ENCODE peak calls at places on chromosomes 16 and 17, in eight cellular contexts. S is fibroblast of mammary gland, T is AG10803, L is foreskin keratinocyte, N is endodermal cell, A is CD14-positive monocyte, P is B cell, D is foreskin fibroblast. C is an unnamed sample.
A peak's percentile ranks its signal among the peaks of the same experiment; 100 is the strongest.

GRCh38 chr16:15993946-15994665 is 44.7 kb downstream of the ABCC1 start:
- DNase-seq in S (peak; percentile 83), T (peak; percentile 64), L (no peak), N (no peak), A (no peak), P (no peak), D (no peak), C (no peak)

GRCh38 chr17:34542700-34543336 is 36.6 kb upstream of the TMEM132E start:
- DNase-seq in S (peak; percentile 14), T (peak; percentile 8), L (no peak), N (peak; percentile 90), A (no peak), P (peak; percentile 38), D (peak; percentile 9), C (no peak)

GRCh38 chr16:69131749-69132423 is 502 bp downstream of the CHTF8 start:
- DNase-seq in S (peak; percentile 78), T (peak; percentile 77), L (peak; percentile 55), N (peak; percentile 93), A (peak; percentile 56), P (peak; percentile 93), D (peak; percentile 82), C (no peak)

GRCh38 chr17:74499992-74500391 is 31.3 kb downstream of the CD300LB start:
- DNase-seq in S (no peak), T (no peak), L (no peak), N (no peak), A (no peak), P (no peak), D (no peak), C (no peak)

GRCh38 chr16:54985668-54986067 is 55.0 kb downstream of the IRX5 start:
- DNase-seq in S (no peak), T (no peak), L (no peak), N (no peak), A (no peak), P (no peak), D (no peak), C (no peak)

GRCh38 chr17:15261818-15262290 is 3.3 kb downstream of the PMP22 start:
- DNase-seq in S (no peak), T (peak; percentile 44), L (peak; percentile 34), N (peak; percentile 80), A (no peak), P (no peak), D (no peak), C (no peak)

GRCh38 chr16:3063617-3064389 is 1.6 kb upstream of the IL32 start:
- DNase-seq in S (no peak), T (no peak), L (no peak), N (no peak), A (no peak), P (no peak), D (no peak), C (no peak)

GRCh38 chr16:54507091-54507490 is 220.5 kb upstream of the IRX3 start:
- DNase-seq in S (no peak), T (no peak), L (no peak), N (no peak), A (no peak), P (no peak), D (no peak), C (no peak)

GRCh38 chr16:64900029-64900428 is 221.8 kb downstream of the CDH11 start:
- DNase-seq in S (no peak), T (no peak), L (no peak), N (no peak), A (no peak), P (no peak), D (no peak), C (no peak)

GRCh38 chr17:13776027-13776551 is 174.4 kb upstream of the HS3ST3A1 start:
- DNase-seq in S (peak; percentile 81), T (peak; percentile 47), L (peak; percentile 94), N (no peak), A (no peak), P (no peak), D (peak; percentile 40), C (no peak)

GRCh38 chr17:42809250-42809649 is 10.6 kb downstream of the CNTD1 start:
- DNase-seq in S (peak; percentile 93), T (peak; percentile 92), L (peak; percentile 35), N (no peak), A (no peak), P (no peak), D (peak; percentile 75), C (no peak)

GRCh38 chr17:58381124-58381838 is 29.3 kb upstream of the SUPT4H1 start:
- DNase-seq in S (no peak), T (no peak), L (no peak), N (no peak), A (no peak), P (no peak), D (no peak), C (no peak)

GRCh38 chr17:45813051-45813731 is 29.1 kb downstream of the CRHR1 start:
- DNase-seq in S (no peak), T (no peak), L (no peak), N (peak; percentile 96), A (no peak), P (no peak), D (no peak), C (no peak)

GRCh38 chr16:75702247-75702646 is 986 bp upstream of the DUXB start:
- DNase-seq in S (peak; percentile 12), T (no peak), L (peak; percentile 16), N (no peak), A (no peak), P (no peak), D (no peak), C (no peak)

GRCh38 chr17:59652119-59652518 is 32.4 kb downstream of the CLTC start:
- DNase-seq in S (peak; percentile 89), T (peak; percentile 79), L (no peak), N (no peak), A (no peak), P (no peak), D (peak; percentile 78), C (no peak)

GRCh38 chr17:10107320-10108165 is 90.9 kb downstream of the GAS7 start:
- DNase-seq in S (no peak), T (no peak), L (no peak), N (no peak), A (peak; percentile 49), P (no peak), D (no peak), C (no peak)

GRCh38 chr16:8959921-8960787 is 3.6 kb downstream of the USP7 start:
- DNase-seq in S (peak; percentile 23), T (no peak), L (no peak), N (peak; percentile 56), A (no peak), P (peak; percentile 54), D (no peak), C (no peak)

GRCh38 chr16:88701541-88702363 is 4.5 kb downstream of the RNF166 start:
- DNase-seq in S (no peak), T (no peak), L (no peak), N (no peak), A (no peak), P (no peak), D (no peak), C (no peak)

GRCh38 chr17:62780951-62781350 is 27.2 kb downstream of the MARCHF10 start:
- DNase-seq in S (no peak), T (peak; percentile 60), L (peak; percentile 32), N (peak; percentile 36), A (no peak), P (no peak), D (no peak), C (no peak)

GRCh38 chr17:48952904-48953303 is 8.3 kb upstream of the SNF8 start:
- DNase-seq in S (no peak), T (no peak), L (no peak), N (no peak), A (no peak), P (no peak), D (no peak), C (no peak)

GRCh38 chr16:66299349-66299748 is 67.1 kb upstream of the CDH5 start:
- DNase-seq in S (no peak), T (no peak), L (no peak), N (no peak), A (no peak), P (no peak), D (no peak), C (no peak)

GRCh38 chr17:48510761-48511604 is 19.8 kb downstream of the HOXB1 start:
- DNase-seq in S (peak; percentile 94), T (peak; percentile 95), L (no peak), N (no peak), A (no peak), P (no peak), D (peak; percentile 50), C (no peak)

GRCh38 chr17:19250421-19251141 is 13.4 kb downstream of the EPN2 start:
- DNase-seq in S (peak; percentile 35), T (peak; percentile 46), L (no peak), N (no peak), A (no peak), P (no peak), D (no peak), C (peak; percentile 63)

GRCh38 chr16:68994324-68994723 is 111.1 kb upstream of the HAS3 start:
- DNase-seq in S (no peak), T (no peak), L (no peak), N (no peak), A (no peak), P (no peak), D (no peak), C (no peak)

GRCh38 chr16:79644977-79645667 is 44.6 kb upstream of the MAF start:
- DNase-seq in S (no peak), T (no peak), L (peak; percentile 91), N (no peak), A (no peak), P (no peak), D (no peak), C (no peak)
- TF ChIP-seq CTCF in S (no peak), T (no peak), L (no peak), N (no peak), A (no peak), P (no peak), D (no peak), C (no peak)

GRCh38 chr16:67719048-67719777 is at the start of gene GFOD2:
- DNase-seq in S (peak; percentile 91), T (peak; percentile 89), L (peak; percentile 85), N (peak; percentile 99), A (peak; percentile 96), P (peak; percentile 100), D (peak; percentile 90), C (peak; percentile 57)
- TF ChIP-seq CTCF in S (no peak), T (no peak), L (peak; percentile 8), N (peak; percentile 32), A (no peak), P (no peak), D (no peak), C (no peak)

GRCh38 chr17:56125830-56126819 is 27.1 kb upstream of the ANKFN1 start:
- DNase-seq in S (peak; percentile 93), T (peak; percentile 85), L (no peak), N (peak; percentile 76), A (no peak), P (no peak), D (peak; percentile 56), C (no peak)
- TF ChIP-seq CTCF in S (peak; percentile 92), T (peak; percentile 80), L (peak; percentile 51), N (peak; percentile 87), A (peak; percentile 10), P (no peak), D (peak; percentile 76), C (peak; percentile 76)

GRCh38 chr17:68886401-68886800 is 68.8 kb downstream of the ABCA8 start:
- DNase-seq in S (no peak), T (no peak), L (no peak), N (no peak), A (no peak), P (no peak), D (no peak), C (no peak)

DNA sequence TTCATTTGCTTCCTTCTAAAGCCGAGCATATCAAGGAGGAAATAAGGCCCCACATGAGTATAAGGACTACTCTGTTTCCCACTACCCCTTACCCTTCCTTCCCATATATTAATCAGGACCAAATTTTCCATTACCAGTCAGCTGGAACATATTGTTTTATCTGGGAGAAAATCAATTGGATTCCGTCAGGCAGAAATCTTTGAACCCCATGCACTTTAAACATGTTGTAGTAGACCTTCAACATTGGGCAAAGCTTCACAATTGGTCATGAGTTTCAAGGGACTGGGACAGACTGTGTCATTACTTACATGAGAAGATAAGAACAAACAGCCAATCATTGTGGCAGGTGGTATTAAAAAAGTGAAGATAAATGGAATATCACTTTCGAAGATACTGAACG is 70.3 kb downstream of the ABCA8 start:
- DNase-seq in S (no peak), T (no peak), L (no peak), N (no peak), A (no peak), P (no peak), D (no peak), C (no peak)
- TF ChIP-seq CTCF in S (no peak), T (no peak), L (no peak), N (no peak), A (no peak), P (no peak), D (no peak), C (no peak)

C was measured in LNCaP clone FGC.